ENCODE peak calls at places on chromosome 5, in five cellular contexts. One of them, this sample, is unnamed.

GRCh38 chr5:59208468-59208867 is 625.6 kb downstream of the RAB3C start:
- DNase-seq in head of caudate nucleus: no peak
- DNase-seq in aorta: no peak
- DNase-seq in SK-N-DZ: no peak
- DNase-seq in endothelial cell: no peak
- DNase-seq in this sample: no peak

GRCh38 chr5:64292611-64293215 is 127.1 kb downstream of the RNF180 start:
- DNase-seq in head of caudate nucleus: no peak
- DNase-seq in aorta: no peak
- DNase-seq in SK-N-DZ: no peak
- DNase-seq in endothelial cell: no peak
- DNase-seq in this sample: no peak

GRCh38 chr5:120749737-120750136 is 285.6 kb downstream of the PRR16 start:
- DNase-seq in head of caudate nucleus: no peak
- DNase-seq in aorta: no peak
- DNase-seq in SK-N-DZ: no peak
- DNase-seq in endothelial cell: no peak
- DNase-seq in this sample: no peak

GRCh38 chr5:155150012-155150411 is 136.5 kb downstream of the KIF4B start:
- DNase-seq in head of caudate nucleus: no peak
- DNase-seq in aorta: no peak
- DNase-seq in SK-N-DZ: no peak
- DNase-seq in endothelial cell: no peak
- DNase-seq in this sample: no peak

GRCh38 chr5:72244862-72245371 is 75.1 kb downstream of the MRPS27 start:
- DNase-seq in head of caudate nucleus: no peak
- DNase-seq in aorta: no peak
- DNase-seq in SK-N-DZ: peak; percentile 59
- DNase-seq in endothelial cell: no peak
- DNase-seq in this sample: no peak

GRCh38 chr5:105638437-105638836 is 2032.3 kb downstream of the EFNA5 start:
- DNase-seq in head of caudate nucleus: no peak
- DNase-seq in aorta: no peak
- DNase-seq in SK-N-DZ: no peak
- DNase-seq in endothelial cell: no peak
- DNase-seq in this sample: no peak

GRCh38 chr5:75567710-75568109 is 43.5 kb upstream of the ANKDD1B start:
- DNase-seq in head of caudate nucleus: no peak
- DNase-seq in aorta: no peak
- DNase-seq in SK-N-DZ: no peak
- DNase-seq in endothelial cell: no peak
- DNase-seq in this sample: no peak

GRCh38 chr5:178373711-178374110 is 141.1 kb upstream of the PHYKPL start:
- DNase-seq in head of caudate nucleus: no peak
- DNase-seq in aorta: peak; percentile 66
- DNase-seq in SK-N-DZ: no peak
- DNase-seq in endothelial cell: no peak
- DNase-seq in this sample: no peak